ENCODE peak calls at places on chromosomes 11 and 22, in eight cellular contexts. F is osteoblast; V is lung; A is right cardiac atrium; X is Panc1; M is T-helper 1 cell; J is activated T-helper 1 cell treated with anti-CD3 and anti-CD28 coated beads, Interleukin-12 subunit alpha, Interleukin-12 subunit beta, Interleukin-2, Interleukin-4 antibody, amounts not matched to agents 30 ng/mL and 10 ng/mL and 1 ng/mL, durations not matched to agents 14 hours and 24 hours and 36 hours; R is stromal cell of bone marrow. C is an unnamed sample.
A peak's percentile ranks its signal among the peaks of the same experiment; 100 is the strongest.

GRCh38 chr22:49968313-49968830 is 7.8 kb downstream of the PIM3 start:
- DNase-seq in F (no peak), V (no peak), A (peak; percentile 21), X (no peak), M (no peak), J (no peak), R (no peak), C (no peak)

GRCh38 chr22:50267591-50268390 is 2.4 kb downstream of the MAPK11 start:
- DNase-seq in F (peak; percentile 100), V (peak; percentile 63), A (peak; percentile 74), X (no peak), M (peak; percentile 52), J (peak; percentile 45), R (no peak), C (no peak)

GRCh38 chr22:39317756-39318506 is 1.5 kb downstream of the RPL3 start:
- DNase-seq in F (no peak), V (no peak), A (no peak), X (no peak), M (no peak), J (no peak), R (peak; percentile 39), C (no peak)

GRCh38 chr11:74989269-74989655 is 529 bp downstream of the NEU3 start:
- DNase-seq in F (peak; percentile 6), V (no peak), A (no peak), X (no peak), M (no peak), J (no peak), R (no peak), C (no peak)

GRCh38 chr11:126990716-126991480 is 9.7 kb downstream of the KIRREL3 start:
- DNase-seq in F (no peak), V (no peak), A (no peak), X (no peak), M (no peak), J (no peak), R (no peak), C (no peak)

GRCh38 chr11:99268895-99269294 is 248.1 kb downstream of the CNTN5 start:
- DNase-seq in F (no peak), V (no peak), A (no peak), X (no peak), M (no peak), J (no peak), R (no peak), C (no peak)

GRCh38 chr11:65642014-65642671 is 4.2 kb downstream of the SIPA1 start:
- DNase-seq in F (peak; percentile 81), V (no peak), A (no peak), X (no peak), M (no peak), J (no peak), R (no peak), C (no peak)

GRCh38 chr11:131465746-131466145 is 95.3 kb downstream of the NTM start:
- DNase-seq in F (no peak), V (no peak), A (no peak), X (no peak), M (no peak), J (no peak), R (no peak), C (peak; percentile 68)

GRCh38 chr11:41612415-41612814 is 153.0 kb upstream of the LRRC4C start:
- DNase-seq in F (no peak), V (no peak), A (no peak), X (no peak), M (no peak), J (no peak), R (no peak), C (peak; percentile 1)

C was measured in iPS DF 6.9.